ENCODE peak calls at places on chromosomes 4 and X, in nine cellular contexts. One of them, this sample, is unnamed.

GRCh38 chrX:77564824-77565223 is 117.6 kb downstream of the FGF16 start:
- DNase-seq in progenitor cell of endocrine pancreas: no peak
- DNase-seq in ascending aorta: no peak
- DNase-seq in CD4-positive, alpha-beta T cell: no peak
- DNase-seq in A549: no peak
- DNase-seq in heart right ventricle: no peak
- DNase-seq in CD8-positive, alpha-beta T cell: no peak
- DNase-seq in mammary epithelial cell: peak
- DNase-seq in epithelial cell of esophagus: peak
- DNase-seq in this sample: no peak

GRCh38 chr4:21763865-21764264 is 184.7 kb downstream of the KCNIP4 start:
- DNase-seq in ascending aorta: no peak
- DNase-seq in progenitor cell of endocrine pancreas: no peak
- DNase-seq in CD8-positive, alpha-beta T cell: no peak
- DNase-seq in epithelial cell of esophagus: no peak
- DNase-seq in CD4-positive, alpha-beta T cell: no peak
- DNase-seq in mammary epithelial cell: no peak
- DNase-seq in heart right ventricle: no peak
- DNase-seq in A549: no peak
- DNase-seq in this sample: no peak

GRCh38 chr4:15951781-15952180 is 11.2 kb downstream of the FGFBP2 start:
- DNase-seq in mammary epithelial cell: no peak
- DNase-seq in heart right ventricle: no peak
- DNase-seq in epithelial cell of esophagus: no peak
- DNase-seq in A549: no peak
- DNase-seq in ascending aorta: no peak
- DNase-seq in CD4-positive, alpha-beta T cell: no peak
- DNase-seq in CD8-positive, alpha-beta T cell: no peak
- DNase-seq in progenitor cell of endocrine pancreas: no peak
- DNase-seq in this sample: no peak

GRCh38 chr4:78692815-78693156 is 83.4 kb upstream of the BMP2K start:
- DNase-seq in progenitor cell of endocrine pancreas: no peak
- DNase-seq in epithelial cell of esophagus: no peak
- DNase-seq in mammary epithelial cell: no peak
- DNase-seq in heart right ventricle: no peak
- DNase-seq in CD8-positive, alpha-beta T cell: no peak
- DNase-seq in A549: no peak
- DNase-seq in CD4-positive, alpha-beta T cell: no peak
- DNase-seq in ascending aorta: no peak
- DNase-seq in this sample: no peak

GRCh38 chrX:47562615-47563243 is 1.7 kb downstream of the ARAF start:
- DNase-seq in mammary epithelial cell: no peak
- DNase-seq in CD4-positive, alpha-beta T cell: no peak
- DNase-seq in epithelial cell of esophagus: peak
- DNase-seq in ascending aorta: no peak
- DNase-seq in CD8-positive, alpha-beta T cell: no peak
- DNase-seq in A549: no peak
- DNase-seq in progenitor cell of endocrine pancreas: no peak
- DNase-seq in heart right ventricle: no peak
- DNase-seq in this sample: no peak

GRCh38 chr4:94591289-94591688 is 139.5 kb downstream of the PDLIM5 start:
- DNase-seq in epithelial cell of esophagus: no peak
- DNase-seq in ascending aorta: no peak
- DNase-seq in mammary epithelial cell: no peak
- DNase-seq in progenitor cell of endocrine pancreas: no peak
- DNase-seq in A549: no peak
- DNase-seq in heart right ventricle: no peak
- DNase-seq in CD4-positive, alpha-beta T cell: no peak
- DNase-seq in CD8-positive, alpha-beta T cell: no peak
- DNase-seq in this sample: no peak

GRCh38 chr4:116866116-116866515 is 219.3 kb downstream of the TRAM1L1 start:
- DNase-seq in progenitor cell of endocrine pancreas: no peak
- DNase-seq in ascending aorta: no peak
- DNase-seq in mammary epithelial cell: no peak
- DNase-seq in epithelial cell of esophagus: peak
- DNase-seq in CD4-positive, alpha-beta T cell: no peak
- DNase-seq in A549: no peak
- DNase-seq in heart right ventricle: no peak
- DNase-seq in CD8-positive, alpha-beta T cell: no peak
- DNase-seq in this sample: no peak

GRCh38 chr4:112453321-112453720 is 62.7 kb downstream of the NEUROG2 start:
- DNase-seq in progenitor cell of endocrine pancreas: no peak
- DNase-seq in heart right ventricle: no peak
- DNase-seq in CD8-positive, alpha-beta T cell: no peak
- DNase-seq in ascending aorta: no peak
- DNase-seq in A549: no peak
- DNase-seq in mammary epithelial cell: no peak
- DNase-seq in CD4-positive, alpha-beta T cell: no peak
- DNase-seq in epithelial cell of esophagus: no peak
- DNase-seq in this sample: no peak

GRCh38 chr4:2261110-2261852 is 628 bp downstream of the MXD4 start:
- DNase-seq in progenitor cell of endocrine pancreas: no peak
- DNase-seq in mammary epithelial cell: peak
- DNase-seq in CD8-positive, alpha-beta T cell: peak
- DNase-seq in A549: peak
- DNase-seq in epithelial cell of esophagus: peak
- DNase-seq in ascending aorta: peak
- DNase-seq in CD4-positive, alpha-beta T cell: peak
- DNase-seq in heart right ventricle: peak
- DNase-seq in this sample: peak

GRCh38 chrX:15465347-15465746 is 27.8 kb downstream of the PIR start:
- DNase-seq in mammary epithelial cell: peak
- DNase-seq in CD8-positive, alpha-beta T cell: no peak
- DNase-seq in A549: no peak
- DNase-seq in epithelial cell of esophagus: peak
- DNase-seq in ascending aorta: no peak
- DNase-seq in heart right ventricle: no peak
- DNase-seq in CD4-positive, alpha-beta T cell: no peak
- DNase-seq in progenitor cell of endocrine pancreas: no peak
- DNase-seq in this sample: no peak

GRCh38 chrX:30183554-30183953 is 31.8 kb upstream of the MAGEB2 start:
- DNase-seq in mammary epithelial cell: no peak
- DNase-seq in progenitor cell of endocrine pancreas: no peak
- DNase-seq in CD4-positive, alpha-beta T cell: no peak
- DNase-seq in A549: no peak
- DNase-seq in ascending aorta: no peak
- DNase-seq in epithelial cell of esophagus: no peak
- DNase-seq in CD8-positive, alpha-beta T cell: no peak
- DNase-seq in heart right ventricle: no peak
- DNase-seq in this sample: no peak

GRCh38 chrX:68146054-68146453 is 287.2 kb downstream of the OPHN1 start:
- DNase-seq in progenitor cell of endocrine pancreas: no peak
- DNase-seq in mammary epithelial cell: peak
- DNase-seq in heart right ventricle: no peak
- DNase-seq in CD8-positive, alpha-beta T cell: no peak
- DNase-seq in ascending aorta: no peak
- DNase-seq in CD4-positive, alpha-beta T cell: no peak
- DNase-seq in A549: peak
- DNase-seq in epithelial cell of esophagus: peak
- DNase-seq in this sample: no peak

GRCh38 chr4:66681962-66682361 is 863.3 kb downstream of the CENPC start:
- DNase-seq in mammary epithelial cell: no peak
- DNase-seq in CD8-positive, alpha-beta T cell: no peak
- DNase-seq in progenitor cell of endocrine pancreas: no peak
- DNase-seq in epithelial cell of esophagus: peak
- DNase-seq in heart right ventricle: no peak
- DNase-seq in CD4-positive, alpha-beta T cell: no peak
- DNase-seq in A549: no peak
- DNase-seq in ascending aorta: no peak
- DNase-seq in this sample: no peak

GRCh38 chr4:109826719-109827118 is 1.1 kb upstream of the RRH start:
- DNase-seq in epithelial cell of esophagus: peak
- DNase-seq in progenitor cell of endocrine pancreas: no peak
- DNase-seq in CD8-positive, alpha-beta T cell: no peak
- DNase-seq in CD4-positive, alpha-beta T cell: no peak
- DNase-seq in mammary epithelial cell: no peak
- DNase-seq in ascending aorta: no peak
- DNase-seq in heart right ventricle: no peak
- DNase-seq in A549: no peak
- DNase-seq in this sample: no peak

GRCh38 chrX:137118136-137118535 is 84.3 kb upstream of the GPR101 start:
- DNase-seq in mammary epithelial cell: no peak
- DNase-seq in epithelial cell of esophagus: peak
- DNase-seq in progenitor cell of endocrine pancreas: no peak
- DNase-seq in A549: no peak
- DNase-seq in heart right ventricle: no peak
- DNase-seq in CD4-positive, alpha-beta T cell: no peak
- DNase-seq in CD8-positive, alpha-beta T cell: no peak
- DNase-seq in ascending aorta: no peak
- DNase-seq in this sample: no peak

GRCh38 chrX:40444798-40445496 is 135.8 kb upstream of the ATP6AP2 start:
- DNase-seq in heart right ventricle: no peak
- DNase-seq in progenitor cell of endocrine pancreas: no peak
- DNase-seq in A549: no peak
- DNase-seq in CD4-positive, alpha-beta T cell: no peak
- DNase-seq in ascending aorta: no peak
- DNase-seq in CD8-positive, alpha-beta T cell: no peak
- DNase-seq in epithelial cell of esophagus: peak
- DNase-seq in mammary epithelial cell: no peak
- DNase-seq in this sample: no peak

GRCh38 chr4:176102414-176102813 is 36.8 kb downstream of the WDR17 start:
- DNase-seq in ascending aorta: no peak
- DNase-seq in CD8-positive, alpha-beta T cell: no peak
- DNase-seq in progenitor cell of endocrine pancreas: no peak
- DNase-seq in A549: no peak
- DNase-seq in mammary epithelial cell: no peak
- DNase-seq in heart right ventricle: no peak
- DNase-seq in epithelial cell of esophagus: no peak
- DNase-seq in CD4-positive, alpha-beta T cell: no peak
- DNase-seq in this sample: no peak

GRCh38 chr4:88597970-88598369 is 5.7 kb downstream of the HERC3 start:
- DNase-seq in ascending aorta: no peak
- DNase-seq in CD8-positive, alpha-beta T cell: no peak
- DNase-seq in mammary epithelial cell: no peak
- DNase-seq in epithelial cell of esophagus: no peak
- DNase-seq in A549: no peak
- DNase-seq in CD4-positive, alpha-beta T cell: no peak
- DNase-seq in heart right ventricle: no peak
- DNase-seq in progenitor cell of endocrine pancreas: no peak
- DNase-seq in this sample: no peak

GRCh38 chr4:3707423-3708102 is 58.6 kb upstream of the ADRA2C start:
- DNase-seq in progenitor cell of endocrine pancreas: no peak
- DNase-seq in CD8-positive, alpha-beta T cell: no peak
- DNase-seq in CD4-positive, alpha-beta T cell: no peak
- DNase-seq in epithelial cell of esophagus: no peak
- DNase-seq in A549: no peak
- DNase-seq in mammary epithelial cell: no peak
- DNase-seq in ascending aorta: no peak
- DNase-seq in heart right ventricle: no peak
- DNase-seq in this sample: no peak

GRCh38 chr4:145812902-145813301 is 125.7 kb downstream of the ZNF827 start:
- DNase-seq in ascending aorta: no peak
- DNase-seq in heart right ventricle: no peak
- DNase-seq in epithelial cell of esophagus: peak
- DNase-seq in CD8-positive, alpha-beta T cell: no peak
- DNase-seq in CD4-positive, alpha-beta T cell: no peak
- DNase-seq in A549: peak
- DNase-seq in mammary epithelial cell: peak
- DNase-seq in progenitor cell of endocrine pancreas: no peak
- DNase-seq in this sample: no peak

GRCh38 chr4:183073838-183074145 is 25.3 kb upstream of the WWC2 start:
- DNase-seq in CD4-positive, alpha-beta T cell: no peak
- DNase-seq in mammary epithelial cell: no peak
- DNase-seq in heart right ventricle: no peak
- DNase-seq in progenitor cell of endocrine pancreas: no peak
- DNase-seq in CD8-positive, alpha-beta T cell: no peak
- DNase-seq in A549: no peak
- DNase-seq in epithelial cell of esophagus: no peak
- DNase-seq in ascending aorta: no peak
- DNase-seq in this sample: no peak
- TF ChIP-seq CTCF in CD4-positive, alpha-beta T cell: no peak
- TF ChIP-seq CTCF in mammary epithelial cell: no peak
- TF ChIP-seq CTCF in heart right ventricle: no peak
- TF ChIP-seq CTCF in progenitor cell of endocrine pancreas: no peak
- TF ChIP-seq CTCF in CD8-positive, alpha-beta T cell: no peak
- TF ChIP-seq CTCF in A549: peak
- TF ChIP-seq CTCF in epithelial cell of esophagus: no peak
- TF ChIP-seq CTCF in ascending aorta: no peak
- TF ChIP-seq CTCF in this sample: peak

GRCh38 chr4:38069271-38069760 is 109.1 kb downstream of the PTTG2 start:
- DNase-seq in CD4-positive, alpha-beta T cell: no peak
- DNase-seq in A549: peak
- DNase-seq in ascending aorta: no peak
- DNase-seq in mammary epithelial cell: peak
- DNase-seq in epithelial cell of esophagus: peak
- DNase-seq in heart right ventricle: no peak
- DNase-seq in CD8-positive, alpha-beta T cell: no peak
- DNase-seq in progenitor cell of endocrine pancreas: peak
- DNase-seq in this sample: peak
- TF ChIP-seq CTCF in CD4-positive, alpha-beta T cell: peak
- TF ChIP-seq CTCF in A549: peak
- TF ChIP-seq CTCF in ascending aorta: no peak
- TF ChIP-seq CTCF in mammary epithelial cell: peak
- TF ChIP-seq CTCF in epithelial cell of esophagus: peak
- TF ChIP-seq CTCF in heart right ventricle: no peak
- TF ChIP-seq CTCF in CD8-positive, alpha-beta T cell: no peak
- TF ChIP-seq CTCF in progenitor cell of endocrine pancreas: peak
- TF ChIP-seq CTCF in this sample: peak

DNA sequence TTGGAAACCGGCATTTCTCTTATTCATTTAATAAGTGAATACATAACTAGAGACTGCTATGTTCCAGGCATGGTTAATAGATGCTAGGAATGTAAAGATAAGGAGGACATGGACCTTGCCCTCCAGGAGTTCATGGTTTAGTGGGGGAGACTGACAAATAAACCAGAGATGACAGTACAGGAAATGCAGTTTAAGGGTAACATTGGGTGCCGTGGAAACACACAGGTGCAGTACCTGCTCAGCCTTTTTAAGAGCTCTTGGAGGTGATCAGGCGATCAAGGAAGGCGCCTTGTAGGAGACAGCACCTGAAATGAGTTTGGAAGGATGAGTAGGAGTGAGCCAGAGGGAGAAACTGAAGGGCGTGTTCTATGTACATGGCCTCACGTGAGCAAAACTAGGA is 145.8 kb downstream of the AASDH start:
- DNase-seq in progenitor cell of endocrine pancreas: no peak
- DNase-seq in epithelial cell of esophagus: no peak
- DNase-seq in CD4-positive, alpha-beta T cell: no peak
- DNase-seq in A549: no peak
- DNase-seq in mammary epithelial cell: no peak
- DNase-seq in CD8-positive, alpha-beta T cell: no peak
- DNase-seq in heart right ventricle: no peak
- DNase-seq in ascending aorta: no peak
- DNase-seq in this sample: no peak
- TF ChIP-seq CTCF in progenitor cell of endocrine pancreas: no peak
- TF ChIP-seq CTCF in epithelial cell of esophagus: no peak
- TF ChIP-seq CTCF in CD4-positive, alpha-beta T cell: no peak
- TF ChIP-seq CTCF in A549: no peak
- TF ChIP-seq CTCF in mammary epithelial cell: no peak
- TF ChIP-seq CTCF in CD8-positive, alpha-beta T cell: no peak
- TF ChIP-seq CTCF in heart right ventricle: no peak
- TF ChIP-seq CTCF in ascending aorta: no peak
- TF ChIP-seq CTCF in this sample: no peak

GRCh38 chr4:31674313-31674947 is 954.3 kb downstream of the PCDH7 start:
- DNase-seq in epithelial cell of esophagus: peak
- DNase-seq in mammary epithelial cell: no peak
- DNase-seq in progenitor cell of endocrine pancreas: no peak
- DNase-seq in CD8-positive, alpha-beta T cell: no peak
- DNase-seq in A549: no peak
- DNase-seq in ascending aorta: no peak
- DNase-seq in CD4-positive, alpha-beta T cell: no peak
- DNase-seq in heart right ventricle: no peak
- DNase-seq in this sample: peak
- TF ChIP-seq CTCF in epithelial cell of esophagus: peak
- TF ChIP-seq CTCF in mammary epithelial cell: peak
- TF ChIP-seq CTCF in progenitor cell of endocrine pancreas: peak
- TF ChIP-seq CTCF in CD8-positive, alpha-beta T cell: no peak
- TF ChIP-seq CTCF in A549: no peak
- TF ChIP-seq CTCF in ascending aorta: no peak
- TF ChIP-seq CTCF in CD4-positive, alpha-beta T cell: no peak
- TF ChIP-seq CTCF in heart right ventricle: no peak
- TF ChIP-seq CTCF in this sample: peak

This sample was measured in nephron progenitor cell.